ENCODE peak calls at places on chromosomes 1 and 21, in nine cellular contexts. Y is KG1; N is lower leg skin; A is stimulated activated CD4-positive, alpha-beta T cell treated with anti-CD3 and anti-CD28 coated beads, Interleukin-1b, Interleukin-23, amount 100 ng/mL, for 1 hour; W is MCF 10A; F is COR-L47; Q is foreskin fibroblast; I is H54; C is RCC 7860. R is an unnamed sample.
A peak's percentile ranks its signal among the peaks of the same experiment; 100 is the strongest.

GRCh38 chr1:87113313-87113712 is 198.9 kb downstream of the HS2ST1 start:
- DNase-seq in A (no peak), C (no peak), I (no peak), F (no peak), N (no peak), Q (peak; percentile 53), Y (no peak), W (no peak), R (no peak)

GRCh38 chr1:236534164-236534651 is 10.4 kb downstream of the LGALS8 start:
- DNase-seq in F (no peak), Q (peak; percentile 56), Y (no peak), A (peak; percentile 8), C (peak; percentile 39), I (peak; percentile 38), W (peak; percentile 22), N (no peak), R (no peak)

GRCh38 chr1:3359346-3360157 is 94.9 kb upstream of the ARHGEF16 start:
- DNase-seq in Y (no peak), W (no peak), I (no peak), N (no peak), F (no peak), Q (no peak), A (no peak), C (no peak), R (no peak)

GRCh38 chr1:150572918-150573647 is 6.3 kb downstream of the MCL1 start:
- DNase-seq in F (no peak), N (no peak), A (no peak), W (peak; percentile 53), I (no peak), C (no peak), Y (no peak), Q (no peak), R (no peak)

GRCh38 chr1:219304227-219305226 is 130.8 kb downstream of the LYPLAL1 start:
- DNase-seq in C (peak; percentile 78), Y (no peak), W (peak; percentile 79), A (no peak), Q (peak; percentile 56), I (peak; percentile 33), N (no peak), F (no peak), R (no peak)

GRCh38 chr1:84996846-84997666 is at the start of gene MCOLN2:
- DNase-seq in F (peak; percentile 39), Y (no peak), A (no peak), W (peak; percentile 49), N (no peak), Q (peak; percentile 8), I (peak; percentile 60), C (no peak), R (peak; percentile 10)

GRCh38 chr1:33259879-33260278 is 3.6 kb downstream of the ZNF362 start:
- DNase-seq in Y (no peak), Q (no peak), A (no peak), W (no peak), N (no peak), I (no peak), F (no peak), C (no peak), R (no peak)

GRCh38 chr1:183327429-183328290 is 90.5 kb downstream of the NMNAT2 start:
- DNase-seq in Y (no peak), N (no peak), W (no peak), A (no peak), C (no peak), I (no peak), F (no peak), Q (no peak), R (no peak)

GRCh38 chr1:95042286-95042685 is 30.5 kb downstream of the ALG14 start:
- DNase-seq in F (no peak), Y (no peak), A (no peak), I (no peak), C (no peak), Q (no peak), W (no peak), N (peak; percentile 46), R (no peak)

GRCh38 chr21:16117331-16117730 is 387.5 kb downstream of the USP25 start:
- DNase-seq in F (no peak), W (no peak), Y (no peak), N (no peak), A (no peak), Q (no peak), I (no peak), C (no peak), R (no peak)

GRCh38 chr1:5887436-5888290 is 104.6 kb downstream of the NPHP4 start:
- DNase-seq in F (no peak), A (no peak), C (no peak), Y (no peak), I (no peak), W (no peak), Q (no peak), N (no peak), R (no peak)

GRCh38 chr1:16168622-16169021 is 12.8 kb upstream of the EPHA2 start:
- DNase-seq in F (no peak), I (no peak), A (no peak), W (no peak), Q (no peak), C (no peak), N (no peak), Y (no peak), R (no peak)

GRCh38 chr1:107467811-107468210 is 327.0 kb downstream of the NTNG1 start:
- DNase-seq in W (no peak), Y (no peak), I (no peak), C (no peak), A (no peak), N (no peak), F (no peak), Q (no peak), R (no peak)

GRCh38 chr1:10957151-10957550 is 55.3 kb upstream of the TARDBP start:
- DNase-seq in N (no peak), F (no peak), C (no peak), A (no peak), Y (no peak), I (no peak), W (no peak), Q (no peak), R (no peak)

R was measured in activated CD4-positive, CD25-positive, alpha-beta regulatory T cell.